ENCODE peak calls at places on chromosomes 2 and 18, in five cellular contexts. Z is H9; V is HFF-Myc; T is stimulated activated CD4-positive, alpha-beta T cell treated with anti-CD3 and anti-CD28 coated beads, Interleukin-12 subunit alpha, Interleukin-12 subunit beta, amount 100 ng/mL, for 4 hours; Y is HTR-8/SVneo. U is an unnamed sample.

GRCh38 chr2:213834331-213834730 is 550.1 kb downstream of the SPAG16 start:
- DNase-seq in Z (no peak), V (peak; percentile 84), T (no peak), Y (peak; percentile 34), U (peak; percentile 22)

GRCh38 chr2:21042958-21043743 is 722 bp downstream of the APOB start:
- DNase-seq in Z (peak; percentile 79), V (no peak), T (peak; percentile 52), Y (peak; percentile 80), U (peak; percentile 35)

GRCh38 chr2:217610411-217610814 is 392.4 kb downstream of the TNS1 start:
- DNase-seq in Z (no peak), V (no peak), T (peak; percentile 38), Y (no peak), U (no peak)

GRCh38 chr2:221975151-221975550 is 323.6 kb downstream of the PAX3 start:
- DNase-seq in Z (no peak), V (no peak), T (no peak), Y (no peak), U (no peak)

GRCh38 chr18:413263-413662 is 87.2 kb downstream of the COLEC12 start:
- DNase-seq in Z (no peak), V (no peak), T (no peak), Y (no peak), U (peak; percentile 28)

GRCh38 chr2:78431241-78431640 is 594.3 kb upstream of the REG3G start:
- DNase-seq in Z (no peak), V (no peak), T (no peak), Y (no peak), U (peak; percentile 5)

GRCh38 chr2:145687445-145688104 is 1167.7 kb upstream of the ZEB2 start:
- DNase-seq in Z (peak; percentile 28), V (no peak), T (no peak), Y (no peak), U (no peak)

GRCh38 chr2:15577071-15577706 is 14.5 kb upstream of the DDX1 start:
- DNase-seq in Z (peak; percentile 89), V (peak; percentile 77), T (peak; percentile 91), Y (peak; percentile 65), U (peak; percentile 75)

GRCh38 chr2:1593371-1594205 is 150.7 kb downstream of the PXDN start:
- DNase-seq in Z (peak; percentile 45), V (peak; percentile 88), T (no peak), Y (peak; percentile 86), U (peak; percentile 3)

GRCh38 chr18:8988262-8988871 is 114.1 kb upstream of the NDUFV2 start:
- DNase-seq in Z (peak; percentile 74), V (no peak), T (peak; percentile 47), Y (peak; percentile 48), U (peak; percentile 73)

GRCh38 chr2:109242654-109243331 is 113.8 kb downstream of the SH3RF3 start:
- DNase-seq in Z (no peak), V (peak; percentile 30), T (no peak), Y (peak; percentile 49), U (peak; percentile 47)

GRCh38 chr2:25582079-25582830 is 91.1 kb downstream of the DTNB start:
- DNase-seq in Z (no peak), V (no peak), T (no peak), Y (no peak), U (no peak)

GRCh38 chr2:222652856-222653255 is 3.0 kb downstream of the FARSB start:
- DNase-seq in Z (no peak), V (no peak), T (no peak), Y (no peak), U (no peak)

GRCh38 chr2:234682492-234683228 is 185.8 kb upstream of the ARL4C start:
- DNase-seq in Z (no peak), V (no peak), T (no peak), Y (peak; percentile 47), U (no peak)